ENCODE peak calls at places on chromosomes 5 and 9, in six cellular contexts. C is A549, F is thyroid gland, K is suprapubic skin, W is transverse colon, B is heart left ventricle. M is an unnamed sample.
A peak's percentile ranks its signal among the peaks of the same experiment; 100 is the strongest.

GRCh38 chr5:112475747-112476435 is 56.8 kb upstream of the EPB41L4A start:
- DNase-seq in C (no peak), F (no peak), K (no peak), W (no peak), B (no peak), M (no peak)

GRCh38 chr9:90340421-90340820 is 302.2 kb downstream of the DIRAS2 start:
- DNase-seq in C (no peak), F (no peak), K (no peak), W (no peak), B (no peak), M (no peak)

GRCh38 chr5:143700994-143701393 is 111.0 kb upstream of the HMHB1 start:
- DNase-seq in C (no peak), F (no peak), K (no peak), W (no peak), B (no peak), M (no peak)

GRCh38 chr9:108053555-108054061 is 564.0 kb upstream of the KLF4 start:
- DNase-seq in C (no peak), F (peak; percentile 42), K (peak; percentile 90), W (peak; percentile 68), B (peak; percentile 61), M (no peak)

GRCh38 chr5:10682429-10682746 is 78.6 kb downstream of the DAP start:
- DNase-seq in C (no peak), F (no peak), K (peak; percentile 45), W (no peak), B (no peak), M (no peak)

GRCh38 chr5:179357036-179357435 is 11.8 kb upstream of the ADAMTS2 start:
- DNase-seq in C (no peak), F (no peak), K (no peak), W (no peak), B (no peak), M (no peak)

GRCh38 chr5:93120048-93120447 is 461.0 kb downstream of the NR2F1-AS1 start:
- DNase-seq in C (no peak), F (no peak), K (no peak), W (no peak), B (no peak), M (no peak)

GRCh38 chr5:33343661-33344327 is 97.0 kb upstream of the TARS1 start:
- DNase-seq in C (peak; percentile 3), F (no peak), K (no peak), W (no peak), B (no peak), M (no peak)

GRCh38 chr5:72233835-72234234 is 86.2 kb downstream of the MRPS27 start:
- DNase-seq in C (no peak), F (no peak), K (no peak), W (no peak), B (no peak), M (no peak)

GRCh38 chr9:132878695-132879064 is at the start of gene SPACA9:
- DNase-seq in C (peak; percentile 63), F (peak; percentile 89), K (peak; percentile 94), W (peak; percentile 72), B (peak; percentile 74), M (peak; percentile 62)

GRCh38 chr5:64789457-64789856 is 20.7 kb downstream of the CWC27 start:
- DNase-seq in C (no peak), F (no peak), K (no peak), W (no peak), B (no peak), M (no peak)

GRCh38 chr5:122073023-122073422 is 5.0 kb downstream of the LOX start:
- DNase-seq in C (no peak), F (no peak), K (no peak), W (no peak), B (no peak), M (no peak)

GRCh38 chr9:110950041-110950645 is 88.1 kb downstream of the LPAR1 start:
- DNase-seq in C (no peak), F (no peak), K (no peak), W (no peak), B (no peak), M (no peak)

GRCh38 chr5:140114341-140115185 is 654 bp downstream of the PURA start:
- DNase-seq in C (peak; percentile 73), F (peak; percentile 74), K (peak; percentile 89), W (peak; percentile 71), B (peak; percentile 79), M (peak; percentile 82)

GRCh38 chr5:604391-604831 is 7.7 kb upstream of the CEP72 start:
- DNase-seq in C (no peak), F (no peak), K (peak; percentile 64), W (no peak), B (peak; percentile 9), M (no peak)

GRCh38 chr9:133708770-133709611 is 29.2 kb downstream of the SARDH start:
- DNase-seq in C (no peak), F (no peak), K (no peak), W (no peak), B (no peak), M (no peak)

GRCh38 chr5:9663891-9664290 is 33.7 kb upstream of the TAS2R1 start:
- DNase-seq in C (no peak), F (no peak), K (no peak), W (no peak), B (no peak), M (no peak)

GRCh38 chr9:135886147-135886981 is 21.0 kb downstream of the CAMSAP1 start:
- DNase-seq in C (no peak), F (no peak), K (peak; percentile 57), W (no peak), B (no peak), M (no peak)

GRCh38 chr5:88886756-88887741 is 4.1 kb upstream of the MEF2C start:
- DNase-seq in C (no peak), F (no peak), K (no peak), W (no peak), B (no peak), M (no peak)

GRCh38 chr9:30996761-30997160 is 1387.7 kb upstream of the ACO1 start:
- DNase-seq in C (no peak), F (no peak), K (no peak), W (no peak), B (no peak), M (no peak)

GRCh38 chr5:169265888-169266287 is 35.1 kb downstream of the SLIT3 start:
- DNase-seq in C (peak; percentile 33), F (no peak), K (no peak), W (no peak), B (no peak), M (no peak)

GRCh38 chr9:113501821-113502220 is 38.3 kb downstream of the RGS3 start:
- DNase-seq in C (no peak), F (no peak), K (no peak), W (no peak), B (no peak), M (no peak)

GRCh38 chr5:13359326-13359725 is 585.2 kb downstream of the DNAH5 start:
- DNase-seq in C (no peak), F (no peak), K (no peak), W (no peak), B (no peak), M (no peak)

GRCh38 chr9:86926130-86926529 is 21.2 kb downstream of the GAS1 start:
- DNase-seq in C (no peak), F (no peak), K (no peak), W (no peak), B (no peak), M (no peak)

GRCh38 chr5:13866792-13867191 is 77.7 kb downstream of the DNAH5 start:
- DNase-seq in C (peak; percentile 33), F (peak; percentile 29), K (no peak), W (no peak), B (no peak), M (peak; percentile 33)

GRCh38 chr9:24498632-24499031 is 47.1 kb downstream of the IZUMO3 start:
- DNase-seq in C (no peak), F (no peak), K (no peak), W (no peak), B (no peak), M (no peak)

GRCh38 chr9:24502548-24502947 is 43.1 kb downstream of the IZUMO3 start:
- DNase-seq in C (no peak), F (no peak), K (no peak), W (no peak), B (no peak), M (no peak)

GRCh38 chr9:24500761-24501160 is 44.9 kb downstream of the IZUMO3 start:
- DNase-seq in C (no peak), F (no peak), K (no peak), W (no peak), B (no peak), M (no peak)

GRCh38 chr9:24509850-24510249 is 35.8 kb downstream of the IZUMO3 start:
- DNase-seq in C (no peak), F (no peak), K (no peak), W (no peak), B (no peak), M (no peak)

DNA sequence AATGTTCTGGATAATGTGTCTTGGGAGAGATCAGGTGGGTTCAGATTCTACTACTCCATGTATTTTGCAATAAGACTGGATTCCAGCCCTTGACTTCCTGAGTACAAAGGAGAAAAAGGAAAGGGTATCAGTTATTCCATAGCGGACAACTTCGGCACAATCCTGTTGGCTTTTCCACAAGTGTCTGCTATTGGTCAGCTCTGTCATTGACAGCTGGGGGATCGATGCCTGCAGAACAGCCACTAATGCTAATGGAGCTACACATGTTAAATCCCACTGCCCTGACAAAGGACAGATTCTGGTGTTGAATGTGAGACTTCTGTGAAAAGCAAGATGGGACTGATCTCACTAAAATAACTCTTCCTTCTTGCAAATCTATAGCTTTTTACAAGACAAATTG is 41.2 kb downstream of the IZUMO3 start:
- DNase-seq in C (no peak), F (no peak), K (no peak), W (no peak), B (no peak), M (no peak)
- TF ChIP-seq POLR2A in C (no peak), F (no peak), K (no peak), W (no peak), B (no peak), M (no peak)

GRCh38 chr5:2534970-2535369 is 216.5 kb downstream of the IRX2 start:
- DNase-seq in C (no peak), F (no peak), K (peak; percentile 32), W (no peak), B (no peak), M (no peak)
- TF ChIP-seq POLR2A in C (no peak), F (no peak), K (no peak), W (no peak), B (no peak), M (no peak)

GRCh38 chr5:172775326-172776234 is 4.6 kb upstream of the DUSP1 start:
- DNase-seq in C (peak; percentile 94), F (peak; percentile 52), K (peak; percentile 97), W (peak; percentile 84), B (peak; percentile 86), M (peak; percentile 87)
- TF ChIP-seq POLR2A in C (no peak), F (no peak), K (peak; percentile 61), W (peak; percentile 49), B (no peak), M (peak; percentile 40)

DNA sequence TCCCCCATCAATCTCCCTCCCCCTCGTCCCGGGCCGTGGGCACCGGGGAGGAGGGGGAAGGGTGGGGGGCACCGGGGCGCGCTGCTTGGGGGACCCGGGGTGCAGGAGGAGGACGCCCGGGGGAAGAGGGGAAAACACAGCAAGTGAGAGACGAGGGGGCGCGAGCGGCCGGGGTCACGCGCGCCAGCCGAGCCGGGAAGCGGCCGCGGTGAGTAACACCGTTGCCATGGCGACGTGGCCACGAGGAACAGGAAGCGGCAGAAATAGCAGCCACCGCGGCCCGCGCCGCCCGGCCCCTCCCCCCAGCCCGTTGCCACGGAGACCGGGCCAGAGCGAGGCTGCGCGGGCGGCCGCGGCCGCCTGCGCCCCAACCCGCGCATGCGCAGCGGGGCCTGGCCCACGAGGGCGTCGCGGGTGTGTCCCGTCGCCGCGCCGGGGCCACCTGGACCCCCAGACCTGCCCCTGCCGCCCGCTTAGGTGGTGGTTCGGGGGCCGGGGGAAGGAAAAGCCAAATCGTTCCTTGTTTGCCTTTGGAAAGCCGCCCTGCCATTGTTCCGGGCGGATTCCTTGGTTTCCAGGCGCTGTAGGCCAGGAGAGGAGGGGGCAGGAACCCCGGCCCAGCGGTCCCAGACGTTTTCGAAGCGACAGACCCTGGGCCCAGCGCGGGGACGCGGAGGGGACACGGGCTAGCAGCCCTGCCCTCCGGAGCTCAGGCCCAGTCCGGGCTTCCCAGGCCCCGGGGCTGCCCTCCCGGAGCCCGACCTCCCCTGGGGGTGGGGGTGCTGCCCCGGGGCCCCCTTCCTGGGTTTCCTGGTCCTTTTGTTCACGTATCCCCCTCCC is 207.1 kb downstream of the C9orf50 start:
- DNase-seq in C (peak; percentile 97), F (peak; percentile 99), K (peak; percentile 99), W (peak; percentile 99), B (peak; percentile 99), M (peak; percentile 95)
- TF ChIP-seq POLR2A in C (no peak), F (peak; percentile 97), K (peak; percentile 92), W (peak; percentile 75), B (peak; percentile 41), M (peak; percentile 71)

M was measured in erythroblast.